ENCODE peak calls at places on chromosomes 1 and 21, in seven cellular contexts. B, L, E, I, Q, X and Z are unnamed samples.

GRCh38 chr1:206464456-206464964 is 5.8 kb upstream of the IKBKE start:
- DNase-seq in B (no peak), L (no peak), E (peak; percentile 90), I (no peak), Q (no peak), X (no peak), Z (no peak)

GRCh38 chr1:211305044-211305443 is 21.6 kb upstream of the TRAF5 start:
- DNase-seq in B (no peak), L (no peak), E (peak; percentile 58), I (no peak), Q (no peak), X (no peak), Z (no peak)

GRCh38 chr1:222095606-222096475 is 354.0 kb upstream of the DUSP10 start:
- DNase-seq in B (peak; percentile 35), L (peak; percentile 51), E (no peak), I (peak; percentile 67), Q (no peak), X (peak; percentile 31), Z (peak; percentile 53)

GRCh38 chr1:162391790-162392563 is 10.4 kb downstream of the C1orf226 start:
- DNase-seq in B (no peak), L (peak; percentile 35), E (peak; percentile 79), I (no peak), Q (no peak), X (peak; percentile 42), Z (no peak)

GRCh38 chr1:29305943-29306342 is 69.6 kb downstream of the PTPRU start:
- DNase-seq in B (no peak), L (no peak), E (no peak), I (no peak), Q (no peak), X (no peak), Z (no peak)

GRCh38 chr1:208430220-208430619 is 186.0 kb upstream of the PLXNA2 start:
- DNase-seq in B (no peak), L (no peak), E (no peak), I (no peak), Q (no peak), X (no peak), Z (no peak)

GRCh38 chr1:89347296-89347695 is 16.6 kb upstream of the GBP6 start:
- DNase-seq in B (no peak), L (no peak), E (no peak), I (no peak), Q (no peak), X (no peak), Z (no peak)

GRCh38 chr21:34930971-34931370 is 118.1 kb downstream of the RUNX1 start:
- DNase-seq in B (no peak), L (no peak), E (peak; percentile 45), I (no peak), Q (no peak), X (no peak), Z (no peak)

GRCh38 chr1:239558559-239558958 is 172.2 kb downstream of the CHRM3 start:
- DNase-seq in B (no peak), L (no peak), E (no peak), I (no peak), Q (no peak), X (no peak), Z (no peak)

GRCh38 chr1:31955917-31956736 is 18.0 kb upstream of the PTP4A2 start:
- DNase-seq in B (peak; percentile 41), L (no peak), E (peak; percentile 99), I (peak; percentile 67), Q (peak; percentile 77), X (peak; percentile 44), Z (peak; percentile 50)

GRCh38 chr1:51421961-51422360 is 91.6 kb upstream of the TTC39A start:
- DNase-seq in B (no peak), L (peak; percentile 62), E (peak; percentile 92), I (no peak), Q (no peak), X (peak; percentile 48), Z (no peak)

GRCh38 chr1:55868026-55868425 is 652.9 kb upstream of the USP24 start:
- DNase-seq in B (no peak), L (no peak), E (peak; percentile 43), I (no peak), Q (no peak), X (no peak), Z (no peak)

GRCh38 chr1:58815069-58815679 is 31.3 kb upstream of the JUN start:
- DNase-seq in B (peak; percentile 88), L (peak; percentile 72), E (peak; percentile 93), I (peak; percentile 65), Q (peak; percentile 63), X (peak; percentile 52), Z (peak; percentile 39)

GRCh38 chr1:109298666-109299086 is 8.1 kb downstream of the MYBPHL start:
- DNase-seq in B (no peak), L (no peak), E (peak; percentile 32), I (no peak), Q (no peak), X (no peak), Z (no peak)

GRCh38 chr1:10674700-10675598 is 121.5 kb downstream of the CASZ1 start:
- DNase-seq in B (no peak), L (no peak), E (no peak), I (no peak), Q (no peak), X (no peak), Z (no peak)

GRCh38 chr1:244210884-244211558 is 159.9 kb downstream of the ZBTB18 start:
- DNase-seq in B (no peak), L (no peak), E (no peak), I (peak; percentile 88), Q (no peak), X (peak; percentile 36), Z (no peak)

GRCh38 chr1:213997031-213997771 is 9.4 kb downstream of the PROX1 start:
- DNase-seq in B (no peak), L (no peak), E (no peak), I (no peak), Q (no peak), X (no peak), Z (no peak)

GRCh38 chr1:209344146-209344545 is 239.4 kb upstream of the CAMK1G start:
- DNase-seq in B (no peak), L (no peak), E (no peak), I (no peak), Q (no peak), X (no peak), Z (no peak)

GRCh38 chr1:11473635-11474034 is 5.3 kb upstream of the DISP3 start:
- DNase-seq in B (no peak), L (peak; percentile 23), E (peak; percentile 20), I (peak; percentile 66), Q (no peak), X (no peak), Z (no peak)

GRCh38 chr1:119276558-119276957 is 92.0 kb upstream of the HAO2 start:
- DNase-seq in B (no peak), L (no peak), E (no peak), I (no peak), Q (no peak), X (no peak), Z (no peak)

GRCh38 chr21:25956993-25957714 is 213.4 kb downstream of the APP start:
- DNase-seq in B (no peak), L (no peak), E (peak; percentile 86), I (no peak), Q (no peak), X (no peak), Z (no peak)

GRCh38 chr21:35226302-35226701 is 177.2 kb upstream of the RUNX1 start:
- DNase-seq in B (no peak), L (no peak), E (peak; percentile 79), I (no peak), Q (no peak), X (no peak), Z (no peak)

GRCh38 chr21:16402752-16403151 is 673.0 kb downstream of the USP25 start:
- DNase-seq in B (no peak), L (no peak), E (no peak), I (no peak), Q (no peak), X (no peak), Z (no peak)

GRCh38 chr1:8211620-8212442 is 106.1 kb upstream of the SLC45A1 start:
- DNase-seq in B (no peak), L (no peak), E (peak; percentile 98), I (no peak), Q (peak; percentile 56), X (peak; percentile 96), Z (no peak)

GRCh38 chr1:28921286-28921869 is 7.0 kb downstream of the EPB41 start:
- DNase-seq in B (no peak), L (no peak), E (no peak), I (no peak), Q (no peak), X (no peak), Z (no peak)

GRCh38 chr1:6730889-6731288 is 29.3 kb upstream of the DNAJC11 start:
- DNase-seq in B (no peak), L (no peak), E (no peak), I (no peak), Q (no peak), X (no peak), Z (no peak)

GRCh38 chr1:67134692-67135091 is at the start of gene C1orf141:
- DNase-seq in B (peak; percentile 31), L (no peak), E (no peak), I (peak; percentile 63), Q (no peak), X (no peak), Z (no peak)

GRCh38 chr1:66176828-66177227 is 357.1 kb upstream of the SGIP1 start:
- DNase-seq in B (no peak), L (no peak), E (no peak), I (no peak), Q (no peak), X (no peak), Z (no peak)

DNA sequence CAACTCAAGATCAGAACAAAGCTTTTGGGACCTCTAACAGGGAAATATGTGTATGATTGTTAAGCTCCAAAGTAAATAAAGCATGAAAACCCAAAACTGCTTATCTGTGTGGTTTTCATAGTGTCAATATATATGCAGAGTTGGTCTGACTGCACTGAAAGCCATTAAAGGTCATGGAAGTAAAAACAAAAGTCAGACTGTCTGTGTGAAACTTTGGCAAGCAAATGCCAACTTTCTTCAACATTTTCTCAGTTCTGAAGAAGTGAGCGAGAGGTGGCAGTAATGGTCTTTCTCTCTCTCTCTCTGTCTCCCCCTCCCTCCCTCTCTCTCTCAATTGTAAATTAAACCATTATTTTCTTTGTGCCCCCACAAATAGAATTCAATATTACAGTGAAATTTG is 100.1 kb upstream of the S1PR1 start:
- DNase-seq in B (no peak), L (peak; percentile 42), E (no peak), I (no peak), Q (no peak), X (no peak), Z (no peak)
- H3K9me3 ChIP-seq in B (no peaks in the 10 kb centered on the region), L (no peaks in the 10 kb centered on the region), E (no peaks in the 10 kb centered on the region), I (no peaks in the 10 kb centered on the region), Q (no peaks in the 10 kb centered on the region), X (no peaks in the 10 kb centered on the region), Z (no peaks in the 10 kb centered on the region)

GRCh38 chr1:3026124-3026523 is 4.9 kb downstream of the ACTRT2 start:
- DNase-seq in B (no peak), L (no peak), E (no peak), I (no peak), Q (no peak), X (no peak), Z (no peak)
- H3K9me3 ChIP-seq in B (no peaks in the 10 kb centered on the region), L (no peaks in the 10 kb centered on the region), E (no peaks in the 10 kb centered on the region), I (peaks cover 24% of the 10 kb centered on the region), Q (no peaks in the 10 kb centered on the region), X (no peaks in the 10 kb centered on the region), Z (no peaks in the 10 kb centered on the region)

GRCh38 chr1:248757784-248758195 is 2.2 kb upstream of the LYPD8 start:
- DNase-seq in B (no peak), L (no peak), E (no peak), I (no peak), Q (no peak), X (no peak), Z (no peak)
- H3K9me3 ChIP-seq in B (no peaks in the 10 kb centered on the region), L (peaks cover 13% of the 10 kb centered on the region), E (no peaks in the 10 kb centered on the region), I (peaks cover 70% of the 10 kb centered on the region), Q (no peaks in the 10 kb centered on the region), X (peaks cover 11% of the 10 kb centered on the region), Z (no peaks in the 10 kb centered on the region)

GRCh38 chr1:246987083-246987690 is 20.7 kb downstream of the ZNF695 start:
- DNase-seq in B (no peak), L (no peak), E (no peak), I (no peak), Q (no peak), X (no peak), Z (no peak)
- H3K9me3 ChIP-seq in B (peaks cover 5% of the 10 kb centered on the region), L (peaks cover 62% of the 10 kb centered on the region), E (peaks cover 93% of the 10 kb centered on the region), I (peaks cover 79% of the 10 kb centered on the region), Q (peaks cover 68% of the 10 kb centered on the region), X (peaks cover 43% of the 10 kb centered on the region), Z (peaks cover 8% of the 10 kb centered on the region)